ENCODE peak calls at places on chromosomes 12 and 14, in eight cellular contexts. S is HCT116, L is astrocyte, T is keratinocyte, V is fibroblast of lung, W is mammary epithelial cell, G is MM.1S, A is hepatocyte. D is an unnamed sample.

GRCh38 chr14:19729359-19729758 is 14.0 kb upstream of the OR4Q3 start:
- DNase-seq in S (no peak), L (no peak), T (no peak), V (no peak), W (no peak), G (no peak), A (no peak), D (no peak)

GRCh38 chr14:55481769-55482168 is 41.4 kb upstream of the TBPL2 start:
- DNase-seq in S (no peak), L (no peak), T (no peak), V (no peak), W (no peak), G (no peak), A (no peak), D (no peak)

GRCh38 chr14:53491256-53491905 is 338.3 kb upstream of the DDHD1 start:
- DNase-seq in S (no peak), L (peak; percentile 42), T (no peak), V (no peak), W (peak; percentile 44), G (no peak), A (no peak), D (no peak)

GRCh38 chr12:100706029-100706428 is 88.5 kb upstream of the ANO4 start:
- DNase-seq in S (peak; percentile 21), L (peak; percentile 80), T (peak; percentile 95), V (peak; percentile 81), W (peak; percentile 98), G (no peak), A (peak; percentile 21), D (no peak)

GRCh38 chr14:90620540-90621204 is 195.6 kb downstream of the TTC7B start:
- DNase-seq in S (no peak), L (no peak), T (no peak), V (no peak), W (no peak), G (no peak), A (no peak), D (no peak)

GRCh38 chr14:28742171-28742846 is 24.3 kb upstream of the FOXG1 start:
- DNase-seq in S (no peak), L (no peak), T (no peak), V (no peak), W (no peak), G (no peak), A (no peak), D (no peak)

GRCh38 chr14:54209501-54210231 is 187.1 kb upstream of the CDKN3 start:
- DNase-seq in S (no peak), L (peak; percentile 83), T (no peak), V (peak; percentile 32), W (peak; percentile 53), G (no peak), A (no peak), D (no peak)

GRCh38 chr14:88323086-88323519 is at the start of gene KCNK10:
- DNase-seq in S (no peak), L (peak; percentile 3), T (no peak), V (peak; percentile 6), W (peak; percentile 9), G (no peak), A (no peak), D (peak; percentile 73)

GRCh38 chr12:129423041-129423580 is 480.7 kb downstream of the TMEM132D start:
- DNase-seq in S (no peak), L (no peak), T (no peak), V (no peak), W (no peak), G (no peak), A (no peak), D (no peak)

GRCh38 chr12:66235626-66236281 is 46.7 kb downstream of the IRAK3 start:
- DNase-seq in S (no peak), L (no peak), T (no peak), V (peak; percentile 24), W (no peak), G (peak; percentile 64), A (no peak), D (no peak)

GRCh38 chr12:45278447-45278846 is 62.6 kb downstream of the ANO6 start:
- DNase-seq in S (no peak), L (no peak), T (no peak), V (peak; percentile 32), W (no peak), G (no peak), A (no peak), D (no peak)

GRCh38 chr14:55028066-55028465 is 1.0 kb downstream of the SOCS4 start:
- DNase-seq in S (no peak), L (no peak), T (no peak), V (no peak), W (no peak), G (no peak), A (no peak), D (no peak)

GRCh38 chr12:31037921-31038320 is 35.7 kb upstream of the DDX11 start:
- DNase-seq in S (no peak), L (no peak), T (no peak), V (no peak), W (peak; percentile 70), G (no peak), A (no peak), D (no peak)

GRCh38 chr12:94704452-94704871 is 54.1 kb upstream of the TMCC3 start:
- DNase-seq in S (no peak), L (peak; percentile 86), T (no peak), V (peak; percentile 97), W (peak; percentile 72), G (no peak), A (peak; percentile 78), D (peak; percentile 79)

DNA sequence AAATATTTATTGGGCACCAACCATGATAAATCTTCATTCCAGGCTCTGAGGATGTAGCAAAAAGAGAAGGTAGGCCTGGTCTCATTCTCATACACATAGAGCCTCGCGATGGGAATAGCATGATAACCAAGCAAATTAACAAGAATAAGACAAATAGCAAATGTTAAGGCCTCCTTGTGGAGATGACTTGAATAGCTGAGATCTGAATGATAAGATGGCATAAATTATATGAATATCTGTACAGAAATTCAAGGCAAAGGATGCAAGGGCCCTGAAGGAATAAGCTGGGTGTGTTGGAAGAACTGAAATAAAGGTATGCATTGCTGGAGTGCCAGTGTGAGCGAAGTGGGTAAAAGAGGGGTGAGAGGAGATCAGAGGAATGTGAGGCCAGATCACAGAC is 114.8 kb downstream of the ALX1 start:
- DNase-seq in S (no peak), L (no peak), T (no peak), V (no peak), W (no peak), G (no peak), A (no peak), D (peak; percentile 11)
- TF ChIP-seq CTCF in S (no peak), L (peak; percentile 10), T (no peak), V (no peak), W (no peak), G (no peak), A (no peak), D (no peak)

DNA sequence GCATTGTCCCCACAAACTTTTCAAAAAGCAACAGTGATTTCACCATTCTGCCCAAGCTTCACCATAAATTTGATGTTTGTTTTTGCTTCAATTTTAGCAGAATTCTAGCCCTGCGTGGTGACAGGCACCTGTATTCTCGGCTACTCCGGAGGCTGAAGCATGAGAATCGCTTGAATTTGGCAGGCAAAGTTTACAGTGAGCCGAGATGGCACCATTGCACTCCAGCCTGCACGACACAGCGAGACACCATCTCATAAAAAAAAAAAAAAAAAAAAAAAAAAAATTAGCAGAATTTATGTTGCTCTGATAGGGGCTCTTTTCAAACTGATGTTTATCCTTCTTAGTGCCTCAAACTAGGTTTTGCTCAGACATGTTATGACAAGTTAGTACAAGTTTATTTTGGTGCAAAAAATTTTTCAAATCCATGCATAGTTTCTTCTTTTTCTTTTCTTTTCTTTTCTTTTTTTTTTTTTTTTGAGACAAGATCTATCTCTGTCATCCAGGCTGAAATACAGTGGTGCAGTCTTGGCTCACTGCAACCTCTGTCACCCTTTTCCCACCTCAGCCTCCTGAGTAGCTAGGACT is 24.3 kb downstream of the RASSF3 start:
- DNase-seq in S (no peak), L (no peak), T (no peak), V (no peak), W (peak; percentile 28), G (no peak), A (no peak), D (no peak)
- H3K79me2 ChIP-seq in S (peaks cover 91% of the 10 kb centered on the region), L (peaks cover 59% of the 10 kb centered on the region), T (peaks cover 24% of the 10 kb centered on the region), V (peaks cover 34% of the 10 kb centered on the region), W (peaks cover 85% of the 10 kb centered on the region), G (peaks cover 63% of the 10 kb centered on the region), A (peaks cover 57% of the 10 kb centered on the region), D (peaks cover 64% of the 10 kb centered on the region)

DNA sequence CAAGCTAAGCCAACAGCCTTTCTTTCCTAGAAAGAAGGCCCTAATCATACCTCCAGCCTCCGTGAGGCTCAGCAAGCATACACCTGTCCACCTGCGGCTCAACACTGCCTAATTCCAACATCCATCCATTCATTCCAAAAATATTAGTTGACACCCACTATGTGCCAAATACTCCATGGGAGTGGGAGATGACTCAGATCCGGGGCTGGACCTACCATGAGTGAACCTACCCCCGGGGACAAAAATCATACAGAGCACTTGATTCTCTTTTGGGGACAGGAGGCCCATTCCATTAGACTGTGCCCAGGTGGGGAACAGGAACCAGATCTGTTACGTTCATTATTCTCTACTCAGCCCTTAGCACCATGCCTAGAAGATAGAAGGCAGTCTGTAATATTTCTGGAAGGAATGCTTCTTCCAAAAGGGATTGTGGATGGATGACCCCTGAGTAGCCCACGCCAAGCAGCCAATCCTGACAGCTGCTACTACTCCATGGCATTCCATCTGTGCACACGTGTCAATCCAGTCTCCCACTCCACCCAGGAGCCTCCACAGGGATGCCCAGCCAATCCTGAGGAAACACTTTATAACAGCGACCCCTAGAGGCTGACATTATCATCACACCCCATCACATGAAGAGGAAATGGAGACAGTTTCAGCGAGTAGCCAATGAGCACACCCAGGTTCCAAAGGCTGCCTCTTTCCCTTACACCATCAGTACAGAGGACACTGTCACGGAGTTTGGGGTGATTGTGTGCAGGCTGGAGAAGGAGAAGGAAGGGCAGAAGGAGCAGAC is 170.7 kb downstream of the ESRRB start:
- DNase-seq in S (peak; percentile 50), L (no peak), T (peak; percentile 73), V (no peak), W (peak; percentile 61), G (no peak), A (peak; percentile 35), D (no peak)
- TF ChIP-seq CTCF in S (peak; percentile 43), L (peak; percentile 31), T (peak; percentile 76), V (peak; percentile 32), W (peak; percentile 65), G (peak; percentile 25), A (peak; percentile 45), D (peak; percentile 61)

DNA sequence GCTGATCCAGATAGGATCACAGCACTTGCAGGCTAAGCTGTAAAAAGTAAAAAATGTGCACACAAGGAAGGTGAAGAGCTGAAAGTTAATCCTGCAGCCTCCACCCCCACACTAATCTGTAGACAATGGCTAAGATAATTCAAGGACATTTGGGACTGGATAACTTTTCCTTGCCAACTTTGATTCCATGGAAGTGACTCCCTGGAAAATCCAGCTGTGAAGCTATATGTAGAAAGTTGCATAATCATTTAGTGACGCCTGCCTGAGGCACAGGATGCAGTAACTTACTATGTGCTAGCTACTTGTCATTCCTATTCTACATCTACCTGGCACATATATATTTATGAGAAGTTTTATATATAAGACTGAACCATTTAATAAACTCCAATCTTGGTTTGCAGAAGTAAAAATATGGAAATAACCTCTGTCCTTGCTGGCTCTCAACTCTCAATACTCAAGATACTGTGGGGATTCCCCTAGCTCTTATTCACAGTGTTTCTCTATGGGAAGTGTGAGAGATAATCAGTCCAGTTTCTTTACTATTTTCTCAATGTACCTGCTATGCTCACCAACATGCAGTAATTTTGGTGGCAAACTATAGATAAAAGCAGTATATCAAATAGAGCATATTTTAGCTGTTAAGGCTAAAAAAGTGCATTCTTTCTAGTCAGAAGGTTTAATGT is 14.8 kb downstream of the LDHB start:
- DNase-seq in S (no peak), L (no peak), T (peak; percentile 26), V (peak; percentile 34), W (peak; percentile 7), G (no peak), A (no peak), D (no peak)
- H3K79me2 ChIP-seq in S (peaks cover 99% of the 10 kb centered on the region), L (peaks cover 50% of the 10 kb centered on the region), T (peaks cover 11% of the 10 kb centered on the region), V (no peaks in the 10 kb centered on the region), W (peaks cover 46% of the 10 kb centered on the region), G (peaks cover 64% of the 10 kb centered on the region), A (peaks cover 39% of the 10 kb centered on the region), D (peaks cover 10% of the 10 kb centered on the region)

D was measured in osteoblast.